ENCODE peak calls at places on chromosomes 3 and 15, in seven cellular contexts. One of them, this sample, is unnamed.

GRCh38 chr3:72492240-72492639 is 356.0 kb downstream of the SHQ1 start:
- DNase-seq in neural progenitor cell: peak; percentile 27
- DNase-seq in GM23338: no peak
- DNase-seq in OCI-LY7: no peak
- DNase-seq in hepatocyte: no peak
- DNase-seq in GM23248: peak; percentile 99
- DNase-seq in MM.1S: no peak
- DNase-seq in this sample: no peak

GRCh38 chr3:124563376-124563775 is 166.9 kb upstream of the UMPS start:
- DNase-seq in GM23248: peak; percentile 81
- DNase-seq in neural progenitor cell: no peak
- DNase-seq in GM23338: no peak
- DNase-seq in MM.1S: no peak
- DNase-seq in hepatocyte: peak; percentile 67
- DNase-seq in OCI-LY7: no peak
- DNase-seq in this sample: no peak

GRCh38 chr15:52710050-52710709 is 31.0 kb upstream of the ATOSA start:
- DNase-seq in OCI-LY7: peak; percentile 70
- DNase-seq in hepatocyte: no peak
- DNase-seq in MM.1S: peak; percentile 59
- DNase-seq in neural progenitor cell: no peak
- DNase-seq in GM23338: no peak
- DNase-seq in GM23248: no peak
- DNase-seq in this sample: no peak

GRCh38 chr15:28273468-28273867 is 48.5 kb downstream of the HERC2 start:
- DNase-seq in neural progenitor cell: peak; percentile 51
- DNase-seq in OCI-LY7: no peak
- DNase-seq in GM23338: peak; percentile 56
- DNase-seq in MM.1S: no peak
- DNase-seq in hepatocyte: peak; percentile 9
- DNase-seq in GM23248: no peak
- DNase-seq in this sample: no peak

GRCh38 chr3:117633207-117633606 is 923.6 kb downstream of the TUSC7 start:
- DNase-seq in GM23248: no peak
- DNase-seq in neural progenitor cell: no peak
- DNase-seq in GM23338: no peak
- DNase-seq in MM.1S: peak; percentile 86
- DNase-seq in hepatocyte: no peak
- DNase-seq in OCI-LY7: no peak
- DNase-seq in this sample: no peak

GRCh38 chr3:156705761-156706631 is 31.6 kb downstream of the TIPARP start:
- DNase-seq in MM.1S: no peak
- DNase-seq in GM23338: no peak
- DNase-seq in OCI-LY7: no peak
- DNase-seq in GM23248: no peak
- DNase-seq in neural progenitor cell: no peak
- DNase-seq in hepatocyte: no peak
- DNase-seq in this sample: no peak

GRCh38 chr15:69887553-69887952 is 210.2 kb downstream of the TLE3 start:
- DNase-seq in OCI-LY7: no peak
- DNase-seq in neural progenitor cell: no peak
- DNase-seq in GM23338: no peak
- DNase-seq in GM23248: no peak
- DNase-seq in MM.1S: no peak
- DNase-seq in hepatocyte: no peak
- DNase-seq in this sample: no peak

GRCh38 chr3:17742092-17742836 is at the start of gene TBC1D5:
- DNase-seq in hepatocyte: peak; percentile 99
- DNase-seq in MM.1S: peak; percentile 98
- DNase-seq in GM23248: peak; percentile 100
- DNase-seq in GM23338: peak; percentile 95
- DNase-seq in OCI-LY7: peak; percentile 98
- DNase-seq in neural progenitor cell: peak; percentile 99
- DNase-seq in this sample: peak; percentile 96

GRCh38 chr3:123644358-123644757 is 59.5 kb upstream of the HACD2 start:
- DNase-seq in GM23248: no peak
- DNase-seq in MM.1S: no peak
- DNase-seq in neural progenitor cell: no peak
- DNase-seq in hepatocyte: no peak
- DNase-seq in OCI-LY7: no peak
- DNase-seq in GM23338: no peak
- DNase-seq in this sample: no peak

GRCh38 chr15:85646538-85647091 is 148.1 kb downstream of the KLHL25 start:
- DNase-seq in neural progenitor cell: no peak
- DNase-seq in hepatocyte: no peak
- DNase-seq in GM23338: no peak
- DNase-seq in MM.1S: no peak
- DNase-seq in OCI-LY7: no peak
- DNase-seq in GM23248: peak; percentile 84
- DNase-seq in this sample: no peak

GRCh38 chr3:4426782-4427344 is 40.2 kb downstream of the SUMF1 start:
- DNase-seq in GM23338: no peak
- DNase-seq in OCI-LY7: peak; percentile 10
- DNase-seq in hepatocyte: peak; percentile 81
- DNase-seq in MM.1S: no peak
- DNase-seq in GM23248: peak; percentile 93
- DNase-seq in neural progenitor cell: no peak
- DNase-seq in this sample: peak; percentile 3

GRCh38 chr15:32683906-32684584 is 33.8 kb upstream of the GREM1 start:
- DNase-seq in neural progenitor cell: no peak
- DNase-seq in hepatocyte: no peak
- DNase-seq in GM23338: no peak
- DNase-seq in MM.1S: no peak
- DNase-seq in OCI-LY7: no peak
- DNase-seq in GM23248: peak; percentile 98
- DNase-seq in this sample: no peak

GRCh38 chr15:98888839-98889479 is 118.6 kb downstream of the PGPEP1L start:
- DNase-seq in OCI-LY7: no peak
- DNase-seq in neural progenitor cell: no peak
- DNase-seq in hepatocyte: no peak
- DNase-seq in GM23338: no peak
- DNase-seq in GM23248: peak; percentile 70
- DNase-seq in MM.1S: no peak
- DNase-seq in this sample: no peak

GRCh38 chr15:41790756-41791546 is 16.7 kb downstream of the MAPKBP1 start:
- DNase-seq in MM.1S: no peak
- DNase-seq in GM23248: peak; percentile 76
- DNase-seq in neural progenitor cell: no peak
- DNase-seq in OCI-LY7: peak; percentile 44
- DNase-seq in hepatocyte: peak; percentile 77
- DNase-seq in GM23338: peak; percentile 27
- DNase-seq in this sample: peak; percentile 28

GRCh38 chr3:43870844-43871626 is 180.3 kb downstream of the ABHD5 start:
- DNase-seq in OCI-LY7: no peak
- DNase-seq in neural progenitor cell: no peak
- DNase-seq in MM.1S: no peak
- DNase-seq in GM23338: no peak
- DNase-seq in GM23248: no peak
- DNase-seq in hepatocyte: no peak
- DNase-seq in this sample: no peak

GRCh38 chr3:29718661-29719065 is 437.8 kb downstream of the RBMS3 start:
- DNase-seq in hepatocyte: peak; percentile 18
- DNase-seq in MM.1S: no peak
- DNase-seq in OCI-LY7: no peak
- DNase-seq in GM23248: peak; percentile 17
- DNase-seq in neural progenitor cell: no peak
- DNase-seq in GM23338: no peak
- DNase-seq in this sample: no peak

GRCh38 chr3:20772869-20773268 is 586.9 kb upstream of the SGO1 start:
- DNase-seq in neural progenitor cell: no peak
- DNase-seq in MM.1S: no peak
- DNase-seq in GM23248: no peak
- DNase-seq in hepatocyte: no peak
- DNase-seq in OCI-LY7: no peak
- DNase-seq in GM23338: no peak
- DNase-seq in this sample: no peak

GRCh38 chr3:187021748-187022402 is 91.5 kb downstream of the ST6GAL1 start:
- DNase-seq in MM.1S: no peak
- DNase-seq in GM23248: no peak
- DNase-seq in hepatocyte: no peak
- DNase-seq in GM23338: no peak
- DNase-seq in neural progenitor cell: no peak
- DNase-seq in OCI-LY7: peak; percentile 88
- DNase-seq in this sample: no peak

GRCh38 chr3:126961791-126962461 is 21.0 kb upstream of the PLXNA1 start:
- DNase-seq in neural progenitor cell: no peak
- DNase-seq in MM.1S: no peak
- DNase-seq in GM23248: peak; percentile 22
- DNase-seq in OCI-LY7: no peak
- DNase-seq in hepatocyte: no peak
- DNase-seq in GM23338: no peak
- DNase-seq in this sample: no peak

GRCh38 chr15:26805470-26805869 is 32.6 kb upstream of the GABRB3 start:
- DNase-seq in GM23248: no peak
- DNase-seq in GM23338: peak; percentile 2
- DNase-seq in OCI-LY7: no peak
- DNase-seq in MM.1S: no peak
- DNase-seq in neural progenitor cell: no peak
- DNase-seq in hepatocyte: no peak
- DNase-seq in this sample: no peak

GRCh38 chr3:157589168-157589567 is 86.0 kb upstream of the VEPH1 start:
- DNase-seq in OCI-LY7: no peak
- DNase-seq in hepatocyte: no peak
- DNase-seq in GM23248: no peak
- DNase-seq in neural progenitor cell: no peak
- DNase-seq in MM.1S: no peak
- DNase-seq in GM23338: no peak
- DNase-seq in this sample: no peak

GRCh38 chr15:22968356-22968755 is 11.8 kb downstream of the CYFIP1 start:
- DNase-seq in OCI-LY7: no peak
- DNase-seq in neural progenitor cell: no peak
- DNase-seq in GM23248: peak; percentile 95
- DNase-seq in GM23338: no peak
- DNase-seq in MM.1S: no peak
- DNase-seq in hepatocyte: no peak
- DNase-seq in this sample: no peak

GRCh38 chr3:38565339-38566214 is 69.4 kb downstream of the EXOG start:
- DNase-seq in GM23338: no peak
- DNase-seq in OCI-LY7: no peak
- DNase-seq in hepatocyte: no peak
- DNase-seq in neural progenitor cell: no peak
- DNase-seq in GM23248: no peak
- DNase-seq in MM.1S: no peak
- DNase-seq in this sample: no peak

GRCh38 chr3:139455855-139456254 is 20.5 kb downstream of the RBP2 start:
- DNase-seq in GM23338: peak; percentile 70
- DNase-seq in MM.1S: no peak
- DNase-seq in GM23248: peak; percentile 16
- DNase-seq in OCI-LY7: no peak
- DNase-seq in neural progenitor cell: peak; percentile 23
- DNase-seq in hepatocyte: no peak
- DNase-seq in this sample: no peak

GRCh38 chr3:42013652-42014442 is 51.9 kb upstream of the ULK4 start:
- DNase-seq in GM23338: peak; percentile 50
- DNase-seq in OCI-LY7: peak; percentile 62
- DNase-seq in MM.1S: peak; percentile 53
- DNase-seq in hepatocyte: peak; percentile 64
- DNase-seq in neural progenitor cell: peak; percentile 66
- DNase-seq in GM23248: peak; percentile 54
- DNase-seq in this sample: no peak

GRCh38 chr3:55624238-55624637 is 137.1 kb upstream of the WNT5A start:
- DNase-seq in OCI-LY7: no peak
- DNase-seq in MM.1S: no peak
- DNase-seq in hepatocyte: no peak
- DNase-seq in neural progenitor cell: no peak
- DNase-seq in GM23248: peak; percentile 78
- DNase-seq in GM23338: no peak
- DNase-seq in this sample: no peak
- TF ChIP-seq EZH2phosphoT487 in OCI-LY7: no peak
- TF ChIP-seq EZH2phosphoT487 in MM.1S: no peak
- TF ChIP-seq EZH2phosphoT487 in hepatocyte: no peak
- TF ChIP-seq EZH2phosphoT487 in neural progenitor cell: no peak
- TF ChIP-seq EZH2phosphoT487 in GM23248: no peak
- TF ChIP-seq EZH2phosphoT487 in GM23338: no peak
- TF ChIP-seq EZH2phosphoT487 in this sample: no peak

GRCh38 chr3:77699292-77699691 is 659.4 kb downstream of the ROBO2 start:
- DNase-seq in GM23248: no peak
- DNase-seq in GM23338: no peak
- DNase-seq in OCI-LY7: no peak
- DNase-seq in MM.1S: peak; percentile 14
- DNase-seq in neural progenitor cell: no peak
- DNase-seq in hepatocyte: no peak
- DNase-seq in this sample: no peak
- H3K27ac ChIP-seq in GM23248: no peak overlapping the region
- H3K27ac ChIP-seq in GM23338: no peak overlapping the region
- H3K27ac ChIP-seq in OCI-LY7: no peak overlapping the region
- H3K27ac ChIP-seq in MM.1S: no peak overlapping the region
- H3K27ac ChIP-seq in neural progenitor cell: no peak overlapping the region
- H3K27ac ChIP-seq in hepatocyte: no peak overlapping the region
- H3K27ac ChIP-seq in this sample: no peak overlapping the region

DNA sequence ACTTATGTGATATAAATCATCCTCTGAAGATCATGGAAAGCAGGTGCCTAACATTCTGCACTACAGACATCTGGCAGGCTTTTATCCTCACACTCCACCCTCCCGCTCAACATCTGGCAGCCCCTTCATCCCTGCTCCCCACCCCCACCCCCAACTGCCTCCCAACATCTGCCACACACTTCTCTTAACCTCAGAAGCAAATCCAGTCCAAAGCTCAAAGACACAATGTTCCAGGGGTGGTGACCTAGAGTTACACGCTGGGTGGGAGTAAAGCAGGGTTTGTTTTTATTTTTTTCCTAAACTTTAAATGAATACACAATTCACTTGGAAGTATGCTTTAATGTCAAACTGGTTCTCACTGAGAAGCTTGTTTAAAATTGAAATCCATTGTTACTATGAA is 184.4 kb upstream of the ATP11B start:
- DNase-seq in MM.1S: no peak
- DNase-seq in OCI-LY7: no peak
- DNase-seq in GM23338: no peak
- DNase-seq in GM23248: no peak
- DNase-seq in hepatocyte: no peak
- DNase-seq in neural progenitor cell: no peak
- DNase-seq in this sample: no peak
- TF ChIP-seq EZH2phosphoT487 in MM.1S: no peak
- TF ChIP-seq EZH2phosphoT487 in OCI-LY7: no peak
- TF ChIP-seq EZH2phosphoT487 in GM23338: no peak
- TF ChIP-seq EZH2phosphoT487 in GM23248: no peak
- TF ChIP-seq EZH2phosphoT487 in hepatocyte: no peak
- TF ChIP-seq EZH2phosphoT487 in neural progenitor cell: no peak
- TF ChIP-seq EZH2phosphoT487 in this sample: no peak

GRCh38 chr3:128273116-128273840 is 120.0 kb downstream of the EEFSEC start:
- DNase-seq in hepatocyte: no peak
- DNase-seq in neural progenitor cell: no peak
- DNase-seq in GM23248: no peak
- DNase-seq in MM.1S: no peak
- DNase-seq in GM23338: peak; percentile 19
- DNase-seq in OCI-LY7: no peak
- DNase-seq in this sample: no peak

GRCh38 chr3:128273841-128274573 is 120.7 kb downstream of the EEFSEC start:
- DNase-seq in MM.1S: no peak
- DNase-seq in neural progenitor cell: no peak
- DNase-seq in GM23338: no peak
- DNase-seq in hepatocyte: no peak
- DNase-seq in GM23248: no peak
- DNase-seq in OCI-LY7: no peak
- DNase-seq in this sample: no peak

GRCh38 chr3:128276151-128276445 is 122.8 kb downstream of the EEFSEC start:
- DNase-seq in hepatocyte: no peak
- DNase-seq in GM23248: no peak
- DNase-seq in OCI-LY7: no peak
- DNase-seq in GM23338: no peak
- DNase-seq in MM.1S: no peak
- DNase-seq in neural progenitor cell: no peak
- DNase-seq in this sample: no peak

GRCh38 chr3:128275316-128276150 is 122.3 kb downstream of the EEFSEC start:
- DNase-seq in hepatocyte: no peak
- DNase-seq in MM.1S: no peak
- DNase-seq in GM23248: no peak
- DNase-seq in GM23338: no peak
- DNase-seq in neural progenitor cell: no peak
- DNase-seq in OCI-LY7: no peak
- DNase-seq in this sample: no peak

GRCh38 chr3:128274837-128275236 is 121.6 kb downstream of the EEFSEC start:
- DNase-seq in hepatocyte: no peak
- DNase-seq in OCI-LY7: no peak
- DNase-seq in GM23338: no peak
- DNase-seq in MM.1S: no peak
- DNase-seq in GM23248: peak; percentile 68
- DNase-seq in neural progenitor cell: no peak
- DNase-seq in this sample: no peak
- H3K27ac ChIP-seq in hepatocyte: no peak overlapping the region
- H3K27ac ChIP-seq in OCI-LY7: no peak overlapping the region
- H3K27ac ChIP-seq in GM23338: no peak overlapping the region
- H3K27ac ChIP-seq in MM.1S: no peak overlapping the region
- H3K27ac ChIP-seq in GM23248: no peak overlapping the region
- H3K27ac ChIP-seq in neural progenitor cell: no peak overlapping the region
- H3K27ac ChIP-seq in this sample: no peak overlapping the region